ENCODE peak calls at places on chromosomes 11 and 22, in seven cellular contexts. X, D, H, Y, U, C and L are unnamed samples.

GRCh38 chr11:58395581-58395980 is 11.1 kb downstream of the OR5B3 start:
- DNase-seq in U (no peak), C (no peak), D (no peak), Y (no peak), X (no peak), H (no peak), L (no peak)

GRCh38 chr11:72203163-72203562 is 11.2 kb downstream of the FOLR1 start:
- DNase-seq in D (no peak), H (no peak), C (no peak), X (no peak), U (no peak), Y (no peak), L (no peak)

GRCh38 chr11:14971865-14972580 is at the start of gene CALCA:
- DNase-seq in U (no peak), C (no peak), H (no peak), Y (no peak), X (no peak), D (no peak), L (no peak)

GRCh38 chr11:109993786-109994185 is 99.4 kb upstream of the ZC3H12C start:
- DNase-seq in U (no peak), H (no peak), X (no peak), D (no peak), C (no peak), Y (no peak), L (no peak)

GRCh38 chr22:32590556-32590955 is 115.9 kb downstream of the FBXO7 start:
- DNase-seq in U (no peak), D (no peak), H (no peak), C (no peak), X (no peak), Y (no peak), L (no peak)

GRCh38 chr11:90639687-90640086 is 416.8 kb upstream of the CHORDC1 start:
- DNase-seq in U (no peak), D (no peak), C (peak; percentile 49), Y (no peak), H (no peak), X (no peak), L (no peak)

GRCh38 chr11:93031386-93031785 is 61.9 kb downstream of the MTNR1B start:
- DNase-seq in Y (no peak), X (no peak), H (no peak), C (peak; percentile 31), U (no peak), D (no peak), L (no peak)

GRCh38 chr11:128146926-128147605 is 440.3 kb downstream of the ETS1 start:
- DNase-seq in U (no peak), D (no peak), C (no peak), Y (no peak), X (no peak), H (no peak), L (no peak)

GRCh38 chr11:76627541-76628082 is 42.9 kb downstream of the LRRC32 start:
- DNase-seq in H (no peak), U (no peak), C (no peak), D (no peak), Y (no peak), X (no peak), L (no peak)

GRCh38 chr11:32892355-32893090 is at the start of gene QSER1:
- DNase-seq in Y (peak; percentile 74), D (peak; percentile 75), H (peak; percentile 50), X (peak; percentile 77), U (peak; percentile 90), C (peak; percentile 49), L (peak; percentile 75)

GRCh38 chr22:17922925-17923898 is 101.1 kb downstream of the MICAL3 start:
- DNase-seq in H (no peak), U (no peak), X (no peak), C (no peak), D (no peak), Y (no peak), L (no peak)

GRCh38 chr11:106828576-106828975 is 189.7 kb downstream of the GUCY1A2 start:
- DNase-seq in X (no peak), C (no peak), H (no peak), U (no peak), Y (no peak), D (no peak), L (no peak)

GRCh38 chr11:117434481-117434880 is 106.8 kb downstream of the CEP164 start:
- DNase-seq in C (no peak), D (no peak), Y (no peak), H (no peak), U (no peak), X (no peak), L (no peak)

GRCh38 chr11:130165601-130166456 is 6.2 kb downstream of the ST14 start:
- DNase-seq in C (peak; percentile 16), Y (no peak), D (no peak), X (peak; percentile 68), H (no peak), U (no peak), L (no peak)

GRCh38 chr11:91104237-91104636 is 881.4 kb upstream of the CHORDC1 start:
- DNase-seq in U (no peak), X (no peak), Y (no peak), H (no peak), D (no peak), C (peak; percentile 59), L (no peak)

GRCh38 chr11:113263458-113264095 is 50.8 kb upstream of the TTC12 start:
- DNase-seq in C (no peak), Y (no peak), X (no peak), U (no peak), H (no peak), D (no peak), L (no peak)

GRCh38 chr11:1298695-1299492 is 10.5 kb downstream of the TOLLIP start:
- DNase-seq in D (peak; percentile 90), C (peak; percentile 92), X (peak; percentile 88), H (peak; percentile 84), U (peak; percentile 95), Y (peak; percentile 43), L (peak; percentile 65)

GRCh38 chr22:49197500-49197899 is 630.2 kb downstream of the BRD1 start:
- DNase-seq in C (no peak), H (no peak), D (peak; percentile 24), U (peak; percentile 43), Y (no peak), X (no peak), L (peak; percentile 32)

GRCh38 chr11:29656557-29656956 is 360.3 kb downstream of the KCNA4 start:
- DNase-seq in H (no peak), Y (no peak), D (no peak), X (no peak), C (no peak), U (no peak), L (peak; percentile 28)

GRCh38 chr11:108965602-108966001 is 300.7 kb downstream of the DDX10 start:
- DNase-seq in X (no peak), Y (no peak), H (no peak), D (no peak), C (peak; percentile 70), U (no peak), L (no peak)

GRCh38 chr22:46012881-46013281 is 35.9 kb upstream of the WNT7B start:
- DNase-seq in H (no peak), X (no peak), U (peak; percentile 69), Y (no peak), C (no peak), D (peak; percentile 41), L (no peak)

GRCh38 chr22:50191041-50191740 is 5.5 kb downstream of the TRABD start:
- DNase-seq in H (no peak), X (peak; percentile 49), D (peak; percentile 79), C (peak; percentile 39), U (no peak), Y (no peak), L (no peak)

GRCh38 chr11:533586-534196 is 1.7 kb downstream of the HRAS start:
- DNase-seq in H (no peak), C (no peak), X (no peak), D (peak; percentile 33), Y (no peak), U (peak; percentile 63), L (no peak)

GRCh38 chr11:122898799-122899198 is 16.2 kb downstream of the JHY start:
- DNase-seq in U (no peak), C (no peak), Y (no peak), X (no peak), H (no peak), D (no peak), L (no peak)

GRCh38 chr11:80632691-80633090 is 1191.9 kb upstream of the TENM4 start:
- DNase-seq in C (no peak), D (no peak), H (no peak), X (no peak), U (no peak), Y (no peak), L (no peak)

GRCh38 chr11:120546312-120547205 is 35.0 kb downstream of the GRIK4 start:
- DNase-seq in D (peak; percentile 73), U (no peak), H (no peak), X (peak; percentile 55), C (peak; percentile 67), Y (no peak), L (no peak)
- H3K4me1 ChIP-seq in D (peaks cover 6% of the 10 kb centered on the region), U (peaks cover 11% of the 10 kb centered on the region), H (no peaks in the 10 kb centered on the region), X (no peaks in the 10 kb centered on the region), C (peaks cover 23% of the 10 kb centered on the region), Y (peaks cover 30% of the 10 kb centered on the region), L (peaks cover 6% of the 10 kb centered on the region)

GRCh38 chr11:44608654-44609027 is 43.2 kb downstream of the CD82 start:
- DNase-seq in Y (no peak), H (no peak), C (no peak), X (no peak), D (no peak), U (no peak), L (no peak)

GRCh38 chr11:44610556-44610955 is 45.1 kb downstream of the CD82 start:
- DNase-seq in X (no peak), H (no peak), D (no peak), Y (no peak), C (peak; percentile 79), U (no peak), L (no peak)

GRCh38 chr11:44611088-44611487 is 45.6 kb downstream of the CD82 start:
- DNase-seq in Y (no peak), H (no peak), D (no peak), C (peak; percentile 80), X (no peak), U (no peak), L (no peak)

GRCh38 chr11:44609028-44609782 is 43.7 kb downstream of the CD82 start:
- DNase-seq in X (no peak), U (no peak), D (no peak), Y (no peak), H (no peak), C (no peak), L (no peak)

DNA sequence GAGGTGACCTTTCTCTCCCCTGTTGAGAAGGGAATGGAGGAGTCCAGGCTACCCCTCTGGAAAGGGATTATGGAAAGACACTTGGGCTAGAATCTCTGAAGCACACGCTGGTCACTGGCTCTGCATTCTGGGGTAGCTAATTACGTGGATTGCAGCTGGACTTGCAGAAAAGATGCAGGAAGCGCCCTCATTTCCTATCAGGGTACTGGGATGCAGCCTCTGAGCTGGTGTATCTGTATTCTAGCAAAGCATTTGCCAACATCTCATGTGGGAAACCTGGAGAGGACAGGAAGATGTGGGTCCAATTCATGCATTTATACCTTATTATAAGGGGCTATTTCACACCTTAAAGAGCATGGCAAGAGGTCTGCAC is 44.3 kb downstream of the CD82 start:
- DNase-seq in H (no peak), U (no peak), X (no peak), D (no peak), Y (no peak), C (no peak), L (no peak)
- H3K4me1 ChIP-seq in H (no peaks in the 10 kb centered on the region), U (peaks cover 36% of the 10 kb centered on the region), X (no peaks in the 10 kb centered on the region), D (no peaks in the 10 kb centered on the region), Y (peaks cover 51% of the 10 kb centered on the region), C (no peaks in the 10 kb centered on the region), L (no peaks in the 10 kb centered on the region)

GRCh38 chr22:22376352-22376706 is 131.7 kb downstream of the VPREB1 start:
- DNase-seq in H (no peak), Y (no peak), X (no peak), C (no peak), D (no peak), U (no peak), L (no peak)
- H3K4me1 ChIP-seq in H (no peaks in the 10 kb centered on the region), Y (peaks cover 11% of the 10 kb centered on the region), X (no peaks in the 10 kb centered on the region), C (no peaks in the 10 kb centered on the region), D (no peaks in the 10 kb centered on the region), U (no peaks in the 10 kb centered on the region), L (peaks cover 9% of the 10 kb centered on the region)

GRCh38 chr11:94150704-94151103 is 22.1 kb downstream of the PANX1 start:
- DNase-seq in Y (no peak), U (no peak), C (no peak), X (no peak), H (no peak), D (no peak), L (no peak)
- H3K4me1 ChIP-seq in Y (peaks cover 77% of the 10 kb centered on the region), U (peaks cover 40% of the 10 kb centered on the region), C (peaks cover 9% of the 10 kb centered on the region), X (no peaks in the 10 kb centered on the region), H (no peaks in the 10 kb centered on the region), D (peaks cover 13% of the 10 kb centered on the region), L (peaks cover 20% of the 10 kb centered on the region)